ENCODE peak calls at places on chromosomes 16 and 17, in seven cellular contexts. H is K562, P is GM12878, S is HepG2, F is HCT116, W is SK-N-SH, L is H1. V is an unnamed sample.

GRCh38 chr16:1941162-1941923 is 1.7 kb downstream of the MSRB1 start:
- DNase-seq in W (peak), H (no peak), P (no peak), F (no peak), L (no peak), S (peak), V (no peak)

GRCh38 chr17:72187544-72187943 is 66.7 kb downstream of the SOX9 start:
- DNase-seq in W (no peak), P (no peak), H (no peak), F (no peak), S (no peak), L (no peak), V (no peak)

GRCh38 chr16:967546-968295 is 3.1 kb downstream of the LMF1 start:
- DNase-seq in P (no peak), F (no peak), L (no peak), H (no peak), S (no peak), W (no peak), V (no peak)

GRCh38 chr16:64339052-64339770 is 782.7 kb downstream of the CDH11 start:
- DNase-seq in F (no peak), S (no peak), H (no peak), L (no peak), P (no peak), W (no peak), V (no peak)

GRCh38 chr17:58520843-58521430 is 6.5 kb upstream of the MTMR4 start:
- DNase-seq in F (no peak), P (no peak), L (peak), S (peak), W (peak), H (no peak), V (no peak)

GRCh38 chr16:15573274-15573895 is 69.6 kb downstream of the MARF1 start:
- DNase-seq in S (no peak), P (no peak), F (no peak), L (no peak), H (no peak), W (no peak), V (no peak)

GRCh38 chr16:24670623-24671454 is 58.6 kb upstream of the TNRC6A start:
- DNase-seq in L (peak), H (no peak), P (no peak), F (no peak), W (peak), S (no peak), V (no peak)

GRCh38 chr16:78321611-78322010 is 222.2 kb downstream of the WWOX start:
- DNase-seq in F (no peak), S (no peak), H (no peak), W (peak), P (no peak), L (no peak), V (no peak)

GRCh38 chr16:27625050-27625697 is 75.2 kb downstream of the KATNIP start:
- DNase-seq in W (peak), P (no peak), L (no peak), S (peak), F (no peak), H (no peak), V (no peak)

GRCh38 chr17:52754838-52755237 is 596.3 kb upstream of the CA10 start:
- DNase-seq in H (no peak), F (no peak), L (no peak), W (no peak), S (no peak), P (no peak), V (no peak)

GRCh38 chr16:4578961-4579530 is 22.9 kb downstream of the C16orf96 start:
- DNase-seq in F (no peak), W (no peak), P (no peak), L (no peak), S (no peak), H (peak), V (no peak)

GRCh38 chr17:42675984-42676423 is 790 bp downstream of the PLEKHH3 start:
- DNase-seq in W (peak), L (no peak), F (no peak), P (no peak), H (peak), S (no peak), V (peak)
- TF ChIP-seq JUND in W (no peak), L (no peak), F (no peak), P (no peak), H (no peak), S (no peak), V (no peak)

DNA sequence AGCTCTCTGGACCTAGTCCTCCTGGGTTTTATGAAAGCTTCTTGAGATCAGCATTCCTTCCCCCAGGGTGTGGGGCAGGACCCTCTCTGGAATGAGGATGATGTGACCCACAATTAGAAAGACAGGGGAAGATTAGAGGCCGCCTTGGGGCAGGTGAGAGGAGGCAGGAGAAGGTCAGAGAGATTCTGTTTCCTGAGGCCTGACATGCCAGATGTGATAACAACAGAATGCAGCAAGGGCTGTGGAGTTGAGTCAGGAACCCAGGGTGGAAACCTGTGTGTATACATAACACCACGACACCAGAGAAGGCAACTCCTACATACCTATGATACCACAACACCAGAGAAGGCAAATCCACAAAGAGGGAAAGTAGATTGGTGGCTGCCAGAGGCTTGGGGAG is 5.4 kb upstream of the SLC5A10 start:
- DNase-seq in W (no peak), P (no peak), H (no peak), L (no peak), S (no peak), F (no peak), V (no peak)
- TF ChIP-seq JUND in W (no peak), P (no peak), H (no peak), L (no peak), S (no peak), F (no peak), V (no peak)

GRCh38 chr17:82273327-82274133 is at the start of gene CSNK1D:
- DNase-seq in H (peak), S (peak), F (peak), L (peak), P (peak), W (peak), V (peak)

GRCh38 chr17:82270651-82271050 is 2.8 kb downstream of the CSNK1D start:
- DNase-seq in S (no peak), P (no peak), H (no peak), F (no peak), L (no peak), W (no peak), V (no peak)

GRCh38 chr17:82271401-82271800 is 2.1 kb downstream of the CSNK1D start:
- DNase-seq in S (no peak), W (no peak), H (no peak), P (no peak), L (no peak), F (no peak), V (no peak)

GRCh38 chr17:82274134-82275020 is 877 bp upstream of the CSNK1D start:
- DNase-seq in L (no peak), H (no peak), F (no peak), S (no peak), W (no peak), P (no peak), V (no peak)

GRCh38 chr17:82272495-82273326 is 789 bp downstream of the CSNK1D start:
- DNase-seq in P (no peak), H (peak), S (no peak), L (no peak), F (no peak), W (peak), V (peak)
- TF ChIP-seq JUND in P (no peak), H (no peak), S (no peak), L (no peak), F (no peak), W (no peak), V (no peak)

DNA sequence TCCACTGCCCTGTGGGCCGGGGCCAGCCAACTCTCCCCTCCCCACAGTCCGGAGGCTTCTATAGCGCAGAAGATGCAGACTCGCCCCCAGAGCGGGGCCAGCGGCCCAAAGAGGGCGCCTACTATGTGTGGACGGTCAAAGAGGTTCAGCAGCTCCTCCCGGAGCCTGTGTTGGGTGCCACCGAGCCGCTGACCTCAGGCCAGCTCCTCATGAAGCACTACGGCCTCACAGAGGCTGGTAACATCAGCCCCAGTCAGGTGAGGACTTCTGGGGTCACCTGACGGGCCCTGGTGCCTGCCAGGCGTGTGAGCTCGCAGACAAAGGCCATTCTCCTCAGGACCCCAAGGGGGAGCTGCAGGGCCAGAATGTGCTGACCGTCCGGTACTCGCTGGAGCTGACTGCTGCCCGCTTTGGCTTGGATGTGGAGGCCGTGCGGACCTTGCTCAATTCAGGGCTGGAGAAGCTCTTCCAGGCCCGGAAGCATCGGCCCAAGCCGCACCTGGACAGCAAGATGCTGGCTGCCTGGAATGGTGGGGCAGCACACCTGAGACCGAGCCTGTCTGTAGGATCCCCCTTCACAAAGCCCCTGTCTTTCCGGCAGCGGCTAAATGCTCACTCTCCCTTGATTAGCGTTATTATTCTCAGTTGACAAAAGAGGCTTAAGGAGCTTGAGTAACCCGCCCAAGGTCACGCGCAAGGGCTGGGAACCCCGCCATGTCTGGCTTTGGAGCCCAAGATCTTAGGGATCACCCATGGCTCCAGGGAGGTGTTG is 3.9 kb downstream of the SPATA20 start:
- DNase-seq in S (peak), P (no peak), L (peak), F (peak), H (peak), W (peak), V (peak)
- TF ChIP-seq JUND in S (no peak), P (no peak), L (peak), F (no peak), H (peak), W (no peak), V (no peak)

GRCh38 chr17:46885956-46886663 is 34.7 kb downstream of the WNT9B start:
- DNase-seq in L (no peak), P (no peak), F (no peak), S (no peak), H (no peak), W (no peak), V (no peak)

GRCh38 chr17:46882666-46883065 is 31.3 kb downstream of the WNT9B start:
- DNase-seq in H (no peak), P (no peak), L (no peak), S (no peak), F (no peak), W (no peak), V (no peak)

GRCh38 chr17:46884552-46884951 is 33.2 kb downstream of the WNT9B start:
- DNase-seq in H (no peak), F (no peak), L (no peak), W (no peak), S (no peak), P (no peak), V (no peak)

GRCh38 chr17:46885415-46885814 is 34.0 kb downstream of the WNT9B start:
- DNase-seq in P (no peak), F (no peak), W (no peak), S (no peak), H (no peak), L (no peak), V (no peak)

GRCh38 chr17:46883871-46884270 is 32.5 kb downstream of the WNT9B start:
- DNase-seq in S (no peak), P (no peak), W (no peak), L (no peak), H (no peak), F (no peak), V (no peak)
- TF ChIP-seq JUND in S (no peak), P (no peak), W (no peak), L (no peak), H (no peak), F (no peak), V (no peak)

GRCh38 chr17:80834896-80835281 is 156.8 kb upstream of the CHMP6 start:
- DNase-seq in W (no peak), L (no peak), F (no peak), H (no peak), P (no peak), S (no peak), V (no peak)
- TF ChIP-seq JUND in W (no peak), L (no peak), F (no peak), H (no peak), P (no peak), S (no peak), V (no peak)

DNA sequence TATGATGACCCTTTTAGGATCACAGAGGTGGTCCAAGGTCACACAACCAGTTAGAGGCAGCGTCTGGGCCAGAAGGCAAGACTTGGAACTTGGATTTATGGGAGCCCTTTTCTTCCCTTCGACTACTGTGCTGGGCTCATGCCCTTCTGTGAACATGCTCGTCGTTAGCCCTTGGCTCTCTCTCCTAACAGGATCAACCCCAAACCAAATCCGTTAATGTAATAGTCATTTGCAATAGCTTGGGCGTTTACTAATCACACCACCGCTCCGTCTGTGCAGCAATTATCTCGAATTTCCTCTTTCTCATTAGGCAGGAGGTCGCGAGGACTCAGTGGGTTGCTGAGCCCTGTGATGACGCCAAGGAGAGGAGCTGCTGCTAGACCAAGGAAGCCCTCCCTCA is 114.6 kb downstream of the ENGASE start:
- DNase-seq in S (no peak), W (no peak), L (peak), H (no peak), F (no peak), P (no peak), V (no peak)
- TF ChIP-seq JUND in S (no peak), W (no peak), L (no peak), H (no peak), F (no peak), P (no peak), V (no peak)

DNA sequence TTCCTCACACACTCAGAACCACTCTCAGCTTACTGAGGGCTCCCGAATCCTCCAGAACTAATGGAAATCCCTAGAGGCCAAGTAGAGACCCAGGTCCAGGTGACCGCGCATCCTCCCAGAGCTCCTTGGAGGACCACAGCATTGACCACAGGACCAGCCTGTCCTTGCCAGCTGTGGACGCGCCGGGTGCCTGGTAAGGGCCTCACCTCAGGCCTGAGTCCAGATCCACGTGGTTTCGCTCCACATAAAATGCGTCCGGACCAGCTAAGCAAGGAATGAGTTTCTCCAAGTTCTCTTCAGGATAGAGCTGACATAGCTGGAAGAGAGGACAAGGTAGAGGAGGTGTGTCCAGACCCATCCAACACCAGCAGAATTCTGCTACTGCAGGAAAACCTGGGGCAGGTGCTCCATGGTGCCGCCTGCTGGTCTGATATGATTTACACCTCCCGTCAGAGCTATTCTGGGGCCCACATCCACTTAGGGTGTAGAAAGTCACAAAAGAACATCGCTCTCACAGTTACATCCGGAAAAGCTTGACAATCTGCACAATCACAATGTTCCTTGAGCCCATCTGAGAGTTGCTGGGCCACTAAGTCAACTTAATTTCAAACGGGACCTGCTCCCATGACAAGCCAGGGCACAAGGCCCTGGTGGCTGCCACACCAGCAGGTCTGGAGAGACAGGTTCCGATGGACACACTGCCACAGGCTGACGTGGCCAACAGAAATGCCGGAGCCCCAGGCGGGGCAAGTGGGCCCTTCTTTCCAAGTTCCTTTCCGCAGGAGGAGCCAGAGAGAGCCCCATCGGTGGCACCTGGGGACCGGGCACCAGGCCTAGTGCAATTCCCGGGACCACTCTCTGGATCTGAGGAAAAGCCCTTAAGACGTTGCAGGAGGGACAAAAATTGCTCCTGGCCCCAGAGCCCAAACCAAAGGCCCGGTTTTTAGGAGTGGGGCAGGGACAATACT is 28.5 kb downstream of the MAP1LC3B start:
- DNase-seq in H (peak), L (no peak), P (no peak), S (no peak), F (no peak), W (no peak), V (peak)
- TF ChIP-seq JUND in H (no peak), L (no peak), P (no peak), S (no peak), F (no peak), W (no peak), V (no peak)

V was measured in T47D.